ENCODE peak calls at places on chromosomes 6 and 20, in four cellular contexts. One of them, this sample, is unnamed.
A peak's percentile ranks its signal among the peaks of the same experiment; 100 is the strongest.

GRCh38 chr20:33281550-33282146 is 1.4 kb upstream of the BPIFB1 start:
- DNase-seq in SK-N-SH: no peak
- DNase-seq in K562: no peak
- DNase-seq in HL-60: no peak
- DNase-seq in this sample: no peak

GRCh38 chr6:155106456-155107107 is 111.5 kb downstream of the TIAM2 start:
- DNase-seq in SK-N-SH: no peak
- DNase-seq in K562: no peak
- DNase-seq in HL-60: no peak
- DNase-seq in this sample: no peak

GRCh38 chr6:6781172-6781876 is 192.8 kb downstream of the LY86 start:
- DNase-seq in SK-N-SH: no peak
- DNase-seq in K562: no peak
- DNase-seq in HL-60: no peak
- DNase-seq in this sample: no peak

GRCh38 chr6:90222724-90223198 is 73.9 kb downstream of the BACH2 start:
- DNase-seq in SK-N-SH: no peak
- DNase-seq in K562: no peak
- DNase-seq in HL-60: no peak
- DNase-seq in this sample: no peak

GRCh38 chr6:42428326-42429041 is 23.2 kb downstream of the TRERF1 start:
- DNase-seq in SK-N-SH: peak; percentile 27
- DNase-seq in K562: no peak
- DNase-seq in HL-60: no peak
- DNase-seq in this sample: no peak

GRCh38 chr6:41546866-41547798 is 951 bp downstream of the FOXP4 start:
- DNase-seq in SK-N-SH: peak; percentile 80
- DNase-seq in K562: peak; percentile 80
- DNase-seq in HL-60: no peak
- DNase-seq in this sample: peak; percentile 42

GRCh38 chr6:134063121-134063965 is 10.9 kb upstream of the SLC2A12 start:
- DNase-seq in SK-N-SH: no peak
- DNase-seq in K562: peak; percentile 56
- DNase-seq in HL-60: no peak
- DNase-seq in this sample: no peak

GRCh38 chr6:111971181-111971829 is 82.6 kb upstream of the CCN6 start:
- DNase-seq in SK-N-SH: no peak
- DNase-seq in K562: no peak
- DNase-seq in HL-60: no peak
- DNase-seq in this sample: no peak

GRCh38 chr6:24495516-24495847 is 713 bp downstream of the ALDH5A1 start:
- DNase-seq in SK-N-SH: no peak
- DNase-seq in K562: peak; percentile 48
- DNase-seq in HL-60: peak; percentile 25
- DNase-seq in this sample: peak; percentile 75

GRCh38 chr6:73585566-73586415 is 65.0 kb upstream of the EEF1A1 start:
- DNase-seq in SK-N-SH: no peak
- DNase-seq in K562: peak; percentile 45
- DNase-seq in HL-60: peak; percentile 47
- DNase-seq in this sample: peak; percentile 47

GRCh38 chr6:157223021-157223430 is 100.3 kb downstream of the TMEM242 start:
- DNase-seq in SK-N-SH: no peak
- DNase-seq in K562: no peak
- DNase-seq in HL-60: no peak
- DNase-seq in this sample: no peak

GRCh38 chr6:30857537-30857936 is 26.8 kb upstream of the DDR1 start:
- DNase-seq in SK-N-SH: no peak
- DNase-seq in K562: no peak
- DNase-seq in HL-60: no peak
- DNase-seq in this sample: no peak

GRCh38 chr6:35014786-35015185 is 125.7 kb downstream of the ANKS1A start:
- DNase-seq in SK-N-SH: no peak
- DNase-seq in K562: no peak
- DNase-seq in HL-60: peak; percentile 46
- DNase-seq in this sample: no peak

GRCh38 chr6:31969712-31970603 is 2.0 kb downstream of the DXO start:
- DNase-seq in SK-N-SH: no peak
- DNase-seq in K562: peak; percentile 50
- DNase-seq in HL-60: no peak
- DNase-seq in this sample: no peak

GRCh38 chr6:27795697-27796494 is 116.3 kb downstream of the OR2B2 start:
- DNase-seq in SK-N-SH: peak; percentile 53
- DNase-seq in K562: peak; percentile 66
- DNase-seq in HL-60: peak; percentile 70
- DNase-seq in this sample: no peak

GRCh38 chr6:27786048-27786447 is 126.1 kb downstream of the OR2B2 start:
- DNase-seq in SK-N-SH: no peak
- DNase-seq in K562: no peak
- DNase-seq in HL-60: no peak
- DNase-seq in this sample: no peak

GRCh38 chr6:27791182-27791939 is 120.8 kb downstream of the OR2B2 start:
- DNase-seq in SK-N-SH: peak; percentile 59
- DNase-seq in K562: peak; percentile 61
- DNase-seq in HL-60: no peak
- DNase-seq in this sample: peak; percentile 54
- H3K27ac ChIP-seq in SK-N-SH: peak overlapping the region; percentile 17
- H3K27ac ChIP-seq in K562: peak overlapping the region; percentile 75
- H3K27ac ChIP-seq in HL-60: no peak overlapping the region
- H3K27ac ChIP-seq in this sample: peak overlapping the region; percentile 78

DNA sequence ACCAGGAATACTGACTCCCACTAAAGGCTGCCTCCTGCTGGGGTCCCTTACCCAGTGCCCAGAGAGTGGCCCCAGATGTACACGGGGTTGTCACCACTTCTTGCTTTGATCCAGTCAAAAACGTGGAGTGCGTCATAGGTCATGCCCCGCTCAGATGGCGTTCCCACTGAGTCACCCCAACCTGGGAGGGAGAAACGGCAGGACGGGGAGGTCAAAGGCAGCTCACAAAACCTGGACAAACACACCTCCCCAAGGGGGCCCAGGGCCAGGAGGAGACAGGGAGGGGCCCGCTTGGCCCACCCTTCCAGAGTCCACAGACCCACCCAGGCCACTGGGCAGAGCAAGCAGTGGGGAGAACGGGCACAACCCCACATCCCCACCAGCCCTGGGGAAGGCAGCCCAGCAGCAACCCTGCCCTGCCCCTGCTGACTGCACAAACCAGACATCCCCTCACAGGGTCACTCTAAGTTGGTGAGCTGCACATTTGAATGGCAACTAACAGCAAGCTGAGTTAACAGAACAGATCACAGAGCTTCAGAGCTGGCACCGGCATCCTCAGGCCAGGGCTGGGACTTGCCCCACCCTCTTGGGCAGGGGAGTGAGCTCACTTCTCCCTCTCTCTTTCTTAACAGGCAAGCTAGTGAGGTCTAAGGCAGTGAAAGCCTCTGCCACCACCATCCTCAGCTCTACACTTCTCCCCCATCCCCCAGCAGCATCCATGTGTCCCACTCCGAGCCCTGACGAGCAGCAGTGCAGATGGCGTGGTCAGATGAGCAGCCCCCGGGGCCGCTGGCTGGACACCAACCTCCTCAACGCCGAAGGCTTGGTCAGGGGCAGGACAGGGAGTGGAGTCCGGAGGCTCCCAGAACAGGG is 61.7 kb downstream of the PYGB start:
- DNase-seq in SK-N-SH: peak; percentile 82
- DNase-seq in K562: peak; percentile 51
- DNase-seq in HL-60: no peak
- DNase-seq in this sample: peak; percentile 77
- TF ChIP-seq POLR2AphosphoS5 in SK-N-SH: peak; percentile 1
- TF ChIP-seq POLR2AphosphoS5 in K562: no peak
- TF ChIP-seq POLR2AphosphoS5 in HL-60: no peak
- TF ChIP-seq POLR2AphosphoS5 in this sample: peak; percentile 45

DNA sequence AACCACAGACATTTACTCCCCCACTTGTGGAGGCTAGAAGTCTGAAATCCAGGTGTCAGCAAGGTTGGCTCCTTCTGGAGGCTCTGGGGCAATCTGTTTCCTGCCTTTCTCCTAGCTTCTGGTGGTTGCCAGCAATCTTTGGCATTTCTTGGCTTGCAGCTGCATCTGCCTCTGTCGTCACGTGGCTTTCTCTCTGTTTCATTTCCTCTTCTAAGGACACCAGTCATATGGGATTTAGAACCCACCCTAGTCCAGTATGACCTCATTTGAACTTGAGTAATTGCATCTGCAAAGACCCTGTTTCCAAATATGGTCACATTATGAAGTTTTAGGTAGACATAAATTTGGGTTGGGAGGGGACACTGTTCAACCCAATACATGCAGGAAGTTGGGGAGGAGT is 56.2 kb upstream of the EPB41L1 start:
- DNase-seq in SK-N-SH: no peak
- DNase-seq in K562: no peak
- DNase-seq in HL-60: peak; percentile 41
- DNase-seq in this sample: peak; percentile 67
- H3K27ac ChIP-seq in SK-N-SH: no peak overlapping the region
- H3K27ac ChIP-seq in K562: no peak overlapping the region
- H3K27ac ChIP-seq in HL-60: no peak overlapping the region
- H3K27ac ChIP-seq in this sample: peak overlapping the region; percentile 89

DNA sequence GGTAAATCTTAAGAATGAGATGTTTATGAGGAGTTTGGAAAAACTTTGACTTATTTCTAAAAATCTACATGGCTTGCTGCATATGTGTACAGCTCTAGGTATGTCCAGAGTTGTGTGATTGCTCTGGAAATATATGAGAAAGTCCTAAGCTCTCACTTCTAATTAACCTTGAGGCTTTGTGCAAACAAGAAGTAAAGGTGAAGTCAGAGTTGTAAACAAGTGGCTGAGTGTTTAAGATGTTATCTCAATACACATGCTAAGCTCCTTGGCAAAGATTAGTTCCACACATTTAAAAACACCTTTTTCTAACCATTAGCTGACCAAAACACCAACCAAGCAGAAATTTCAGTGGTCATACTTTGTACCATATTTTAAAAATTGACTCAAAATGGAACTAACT is 684.2 kb downstream of the HTR1B start:
- DNase-seq in SK-N-SH: no peak
- DNase-seq in K562: no peak
- DNase-seq in HL-60: no peak
- DNase-seq in this sample: no peak
- TF ChIP-seq POLR2AphosphoS5 in SK-N-SH: no peak
- TF ChIP-seq POLR2AphosphoS5 in K562: no peak
- TF ChIP-seq POLR2AphosphoS5 in HL-60: no peak
- TF ChIP-seq POLR2AphosphoS5 in this sample: no peak

GRCh38 chr6:116102856-116103255 is 2.2 kb downstream of the NT5DC1 start:
- DNase-seq in SK-N-SH: no peak
- DNase-seq in K562: no peak
- DNase-seq in HL-60: no peak
- DNase-seq in this sample: no peak
- H3K27ac ChIP-seq in SK-N-SH: no peak overlapping the region
- H3K27ac ChIP-seq in K562: no peak overlapping the region
- H3K27ac ChIP-seq in HL-60: no peak overlapping the region
- H3K27ac ChIP-seq in this sample: no peak overlapping the region

GRCh38 chr20:61299088-61299487 is 47.0 kb downstream of the CDH4 start:
- DNase-seq in SK-N-SH: no peak
- DNase-seq in K562: no peak
- DNase-seq in HL-60: no peak
- DNase-seq in this sample: no peak
- TF ChIP-seq POLR2AphosphoS5 in SK-N-SH: no peak
- TF ChIP-seq POLR2AphosphoS5 in K562: no peak
- TF ChIP-seq POLR2AphosphoS5 in HL-60: no peak
- TF ChIP-seq POLR2AphosphoS5 in this sample: no peak

GRCh38 chr20:57482796-57483195 is 42.1 kb downstream of the CTCFL start:
- DNase-seq in SK-N-SH: no peak
- DNase-seq in K562: no peak
- DNase-seq in HL-60: no peak
- DNase-seq in this sample: no peak

GRCh38 chr20:57481281-57481711 is 43.6 kb downstream of the CTCFL start:
- DNase-seq in SK-N-SH: no peak
- DNase-seq in K562: no peak
- DNase-seq in HL-60: no peak
- DNase-seq in this sample: no peak

GRCh38 chr20:57484772-57485171 is 40.2 kb downstream of the CTCFL start:
- DNase-seq in SK-N-SH: no peak
- DNase-seq in K562: no peak
- DNase-seq in HL-60: no peak
- DNase-seq in this sample: no peak

GRCh38 chr20:57482148-57482547 is 42.8 kb downstream of the CTCFL start:
- DNase-seq in SK-N-SH: no peak
- DNase-seq in K562: no peak
- DNase-seq in HL-60: no peak
- DNase-seq in this sample: no peak

DNA sequence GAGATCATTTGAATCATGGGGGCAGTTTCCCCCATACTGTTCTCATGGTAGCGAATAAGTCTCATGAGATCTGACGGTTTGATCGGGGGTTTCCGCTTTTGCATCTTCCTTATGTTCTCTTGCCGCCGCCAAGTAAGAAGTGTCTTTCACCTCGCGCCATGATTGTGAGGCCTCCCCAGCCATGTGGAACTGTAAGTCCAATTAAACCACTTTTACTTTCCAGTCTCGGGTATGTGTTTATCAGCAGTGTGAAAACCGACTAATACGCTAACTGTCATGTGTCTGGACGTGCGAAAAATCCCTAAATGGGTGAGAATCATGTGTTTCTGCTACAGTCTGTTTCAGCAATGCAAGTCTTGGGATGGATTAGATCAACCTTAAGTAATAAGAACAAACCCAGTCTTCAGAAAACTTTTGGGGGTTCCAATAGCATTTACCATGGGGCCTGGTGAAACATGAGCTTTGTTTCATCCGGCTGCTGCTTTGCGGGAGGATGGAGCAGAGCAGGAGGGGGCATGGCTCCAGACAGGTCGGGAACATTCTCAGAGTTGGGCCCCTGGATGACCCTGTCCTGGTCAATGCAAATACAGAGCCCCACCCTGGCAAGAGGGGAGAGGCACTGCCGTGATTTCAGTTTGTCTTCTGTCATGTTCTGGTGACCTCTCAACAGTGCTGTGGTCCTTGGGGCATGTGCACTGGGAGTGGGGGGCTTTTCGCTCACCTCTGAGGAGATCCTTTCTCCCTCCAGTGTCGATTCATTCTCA is 41.5 kb downstream of the CTCFL start:
- DNase-seq in SK-N-SH: no peak
- DNase-seq in K562: no peak
- DNase-seq in HL-60: no peak
- DNase-seq in this sample: no peak
- H3K27ac ChIP-seq in SK-N-SH: no peak overlapping the region
- H3K27ac ChIP-seq in K562: no peak overlapping the region
- H3K27ac ChIP-seq in HL-60: no peak overlapping the region
- H3K27ac ChIP-seq in this sample: no peak overlapping the region

GRCh38 chr6:16505711-16506362 is 255.4 kb downstream of the ATXN1 start:
- DNase-seq in SK-N-SH: no peak
- DNase-seq in K562: no peak
- DNase-seq in HL-60: no peak
- DNase-seq in this sample: peak; percentile 15
- TF ChIP-seq POLR2AphosphoS5 in SK-N-SH: no peak
- TF ChIP-seq POLR2AphosphoS5 in K562: no peak
- TF ChIP-seq POLR2AphosphoS5 in HL-60: no peak
- TF ChIP-seq POLR2AphosphoS5 in this sample: peak; percentile 13

GRCh38 chr6:40232698-40233097 is 298.4 kb upstream of the MOCS1 start:
- DNase-seq in SK-N-SH: no peak
- DNase-seq in K562: no peak
- DNase-seq in HL-60: no peak
- DNase-seq in this sample: no peak
- H3K27ac ChIP-seq in SK-N-SH: no peak overlapping the region
- H3K27ac ChIP-seq in K562: no peak overlapping the region
- H3K27ac ChIP-seq in HL-60: no peak overlapping the region
- H3K27ac ChIP-seq in this sample: no peak overlapping the region

GRCh38 chr6:128727500-128727899 is 155.4 kb upstream of the LAMA2 start:
- DNase-seq in SK-N-SH: no peak
- DNase-seq in K562: no peak
- DNase-seq in HL-60: no peak
- DNase-seq in this sample: no peak
- TF ChIP-seq POLR2AphosphoS5 in SK-N-SH: no peak
- TF ChIP-seq POLR2AphosphoS5 in K562: no peak
- TF ChIP-seq POLR2AphosphoS5 in HL-60: no peak
- TF ChIP-seq POLR2AphosphoS5 in this sample: no peak